ENCODE peak calls at places on chromosomes 12 and 14, in nine cellular contexts. L is mesenchymal stem cell; B is ovary; D is naive thymus-derived CD4-positive, alpha-beta T cell; E is psoas muscle; Y is CD8-positive, alpha-beta T cell; J is lung; C is prostate gland; X is upper lobe of right lung. R is an unnamed sample.

GRCh38 chr14:100573009-100573756 is 14.0 kb downstream of the BEGAIN start:
- DNase-seq in L (no peak), B (no peak), D (no peak), E (no peak), Y (peak; percentile 4), J (no peak), C (no peak), X (no peak), R (no peak)

GRCh38 chr14:101906645-101907044 is 57.7 kb upstream of the DYNC1H1 start:
- DNase-seq in L (no peak), B (no peak), D (no peak), E (no peak), Y (no peak), J (no peak), C (no peak), X (no peak), R (no peak)

GRCh38 chr12:49983892-49984291 is 11.1 kb downstream of the AQP6 start:
- DNase-seq in L (peak; percentile 92), B (no peak), D (no peak), E (no peak), Y (no peak), J (no peak), C (no peak), X (no peak), R (no peak)

GRCh38 chr12:10392394-10392930 is 2.6 kb upstream of the KLRK1 start:
- DNase-seq in L (peak; percentile 87), B (peak; percentile 38), D (no peak), E (peak; percentile 59), Y (peak; percentile 51), J (peak; percentile 74), C (peak; percentile 66), X (no peak), R (no peak)

GRCh38 chr12:98213556-98213955 is 301.8 kb upstream of the TMPO start:
- DNase-seq in L (no peak), B (no peak), D (no peak), E (no peak), Y (no peak), J (no peak), C (no peak), X (no peak), R (no peak)

GRCh38 chr14:82886670-82887069 is 1353.0 kb upstream of the SEL1L start:
- DNase-seq in L (no peak), B (no peak), D (no peak), E (no peak), Y (no peak), J (no peak), C (no peak), X (no peak), R (no peak)

GRCh38 chr12:111991946-111992345 is 21.0 kb downstream of the TMEM116 start:
- DNase-seq in L (peak; percentile 26), B (no peak), D (no peak), E (no peak), Y (no peak), J (no peak), C (no peak), X (no peak), R (no peak)

GRCh38 chr12:96091833-96092232 is 56.4 kb upstream of the LTA4H start:
- DNase-seq in L (no peak), B (no peak), D (no peak), E (no peak), Y (no peak), J (no peak), C (no peak), X (no peak), R (no peak)

GRCh38 chr14:99511421-99512109 is 30.4 kb downstream of the CCNK start:
- DNase-seq in L (no peak), B (peak; percentile 54), D (no peak), E (no peak), Y (no peak), J (no peak), C (no peak), X (no peak), R (no peak)

GRCh38 chr14:24735984-24736630 is 102.1 kb upstream of the GZMB start:
- DNase-seq in L (no peak), B (no peak), D (no peak), E (no peak), Y (no peak), J (no peak), C (no peak), X (no peak), R (no peak)

GRCh38 chr12:17992002-17992656 is 97.9 kb downstream of the RERGL start:
- DNase-seq in L (peak; percentile 30), B (no peak), D (no peak), E (no peak), Y (no peak), J (no peak), C (no peak), X (no peak), R (no peak)

GRCh38 chr12:3931721-3932120 is 58.5 kb upstream of the PARP11 start:
- DNase-seq in L (no peak), B (no peak), D (no peak), E (no peak), Y (no peak), J (no peak), C (peak; percentile 52), X (no peak), R (no peak)

GRCh38 chr14:62117010-62117717 is 354.9 kb downstream of the SNAPC1 start:
- DNase-seq in L (peak; percentile 54), B (peak; percentile 35), D (peak; percentile 35), E (peak; percentile 50), Y (peak; percentile 54), J (peak; percentile 53), C (peak; percentile 24), X (peak; percentile 75), R (no peak)

GRCh38 chr14:32078794-32079663 is 1.9 kb downstream of the ARHGAP5 start:
- DNase-seq in L (peak; percentile 35), B (no peak), D (no peak), E (no peak), Y (no peak), J (no peak), C (no peak), X (no peak), R (no peak)

GRCh38 chr12:111942557-111942956 is 70.4 kb downstream of the TMEM116 start:
- DNase-seq in L (peak; percentile 72), B (no peak), D (no peak), E (no peak), Y (no peak), J (no peak), C (no peak), X (no peak), R (no peak)

GRCh38 chr12:13177373-13177772 is 19.2 kb upstream of the EMP1 start:
- DNase-seq in L (no peak), B (no peak), D (no peak), E (no peak), Y (no peak), J (peak; percentile 21), C (no peak), X (no peak), R (no peak)

GRCh38 chr12:88579572-88579940 is 715 bp downstream of the KITLG start:
- DNase-seq in L (peak; percentile 55), B (peak; percentile 44), D (no peak), E (peak; percentile 47), Y (no peak), J (peak; percentile 41), C (peak; percentile 61), X (peak; percentile 76), R (no peak)

GRCh38 chr12:120767071-120768024 is 41.7 kb downstream of the ACADS start:
- DNase-seq in L (no peak), B (no peak), D (no peak), E (no peak), Y (no peak), J (peak; percentile 51), C (no peak), X (no peak), R (no peak)
- H3K4me1 ChIP-seq in L (peaks cover 13% of the 10 kb centered on the region), B (no peaks in the 10 kb centered on the region), D (no peaks in the 10 kb centered on the region), E (peaks cover 2% of the 10 kb centered on the region), Y (no peaks in the 10 kb centered on the region), J (no peaks in the 10 kb centered on the region), C (no peaks in the 10 kb centered on the region), X (no peaks in the 10 kb centered on the region), R (no peaks in the 10 kb centered on the region)

DNA sequence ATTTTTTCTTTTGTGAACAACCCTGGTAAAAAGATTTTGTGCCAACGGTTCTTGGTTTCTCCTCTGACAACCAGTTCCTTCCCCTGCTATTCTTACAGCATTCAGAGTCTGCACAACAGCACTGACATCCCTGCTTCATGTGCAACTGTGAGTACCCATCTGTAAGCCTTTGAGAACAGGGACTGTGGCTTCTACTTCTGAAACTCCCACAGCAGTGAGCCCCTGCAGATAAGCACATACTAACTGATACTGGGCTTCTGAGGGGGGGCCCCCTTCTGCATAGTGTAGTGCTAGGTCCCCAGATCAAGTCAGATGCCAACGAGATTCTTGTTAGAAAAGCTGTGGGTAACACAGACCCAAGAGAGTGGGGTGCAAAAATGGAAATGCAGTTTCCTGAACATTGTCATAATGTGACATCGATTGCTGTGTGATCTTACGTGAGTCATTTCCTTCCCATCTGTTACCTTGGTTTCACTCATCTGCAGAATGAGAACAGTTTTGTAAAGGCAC is 11.1 kb upstream of the NINJ2 start:
- DNase-seq in L (no peak), B (no peak), D (no peak), E (no peak), Y (peak; percentile 78), J (no peak), C (no peak), X (no peak), R (peak; percentile 58)
- H3K27ac ChIP-seq in L (no peak overlapping the region), B (no peak overlapping the region), D (peak overlapping the region; percentile 58), E (no peak overlapping the region), Y (peak overlapping the region; percentile 5), J (no peak overlapping the region), C (no peak overlapping the region), X (no peak overlapping the region), R (peak overlapping the region; percentile 81)

GRCh38 chr12:128970110-128970509 is 116.8 kb downstream of the GLT1D1 start:
- DNase-seq in L (no peak), B (no peak), D (no peak), E (no peak), Y (no peak), J (no peak), C (no peak), X (peak; percentile 51), R (no peak)

GRCh38 chr12:128968668-128969067 is 115.4 kb downstream of the GLT1D1 start:
- DNase-seq in L (no peak), B (no peak), D (no peak), E (no peak), Y (no peak), J (no peak), C (no peak), X (no peak), R (no peak)

GRCh38 chr12:128971802-128972201 is 118.5 kb downstream of the GLT1D1 start:
- DNase-seq in L (no peak), B (no peak), D (no peak), E (no peak), Y (no peak), J (no peak), C (no peak), X (no peak), R (no peak)

GRCh38 chr12:128969480-128970055 is 116.3 kb downstream of the GLT1D1 start:
- DNase-seq in L (no peak), B (no peak), D (no peak), E (no peak), Y (no peak), J (no peak), C (no peak), X (peak; percentile 69), R (no peak)

GRCh38 chr12:128970941-128971340 is 117.7 kb downstream of the GLT1D1 start:
- DNase-seq in L (no peak), B (no peak), D (no peak), E (no peak), Y (no peak), J (no peak), C (no peak), X (no peak), R (no peak)
- H3K27me3 ChIP-seq in L (peaks cover 31% of the 10 kb centered on the region), B (no peaks in the 10 kb centered on the region), D (no peaks in the 10 kb centered on the region), E (peaks cover 60% of the 10 kb centered on the region), Y (no peaks in the 10 kb centered on the region), J (no peaks in the 10 kb centered on the region), C (peaks cover 10% of the 10 kb centered on the region), X (peaks cover 32% of the 10 kb centered on the region), R (no peaks in the 10 kb centered on the region)

GRCh38 chr14:22180045-22180444 is 409.0 kb downstream of the DAD1 start:
- DNase-seq in L (no peak), B (no peak), D (no peak), E (no peak), Y (no peak), J (no peak), C (no peak), X (no peak), R (no peak)
- H3K4me1 ChIP-seq in L (peaks cover 3% of the 10 kb centered on the region), B (no peaks in the 10 kb centered on the region), D (peaks cover 5% of the 10 kb centered on the region), E (no peaks in the 10 kb centered on the region), Y (peaks cover 7% of the 10 kb centered on the region), J (no peaks in the 10 kb centered on the region), C (no peaks in the 10 kb centered on the region), X (no peaks in the 10 kb centered on the region), R (no peaks in the 10 kb centered on the region)

R was measured in effector memory CD4-positive, alpha-beta T cell.